ENCODE peak calls at places on chromosomes 13 and 19, in ten cellular contexts. W is epithelial cell of esophagus; V is RCC 7860; O is CD8-positive, alpha-beta memory T cell; Y is CD4-positive, alpha-beta memory T cell; S is A673; T is nephron progenitor cell; N is activated effector memory CD4-positive, alpha-beta T cell treated with Interleukin-2 at 50 U/mL for 16 hours; L is activated T-helper 1 cell treated with Interleukin-2 at 50 U/mL for 16 hours; R is fibroblast of mammary gland. X is an unnamed sample.
A peak's percentile ranks its signal among the peaks of the same experiment; 100 is the strongest.

GRCh38 chr13:40981361-40981760 is 37.8 kb downstream of the ELF1 start:
- DNase-seq in W (no peak), V (no peak), O (no peak), Y (peak; percentile 47), S (peak; percentile 66), T (no peak), N (no peak), L (no peak), R (peak; percentile 26), X (no peak)

GRCh38 chr19:50705422-50706019 is 14.1 kb downstream of the SHANK1 start:
- DNase-seq in W (peak; percentile 34), V (peak; percentile 45), O (no peak), Y (no peak), S (peak; percentile 92), T (peak; percentile 53), N (no peak), L (no peak), R (peak; percentile 73), X (peak; percentile 82)

GRCh38 chr19:6761053-6761676 is 6.1 kb downstream of the SH2D3A start:
- DNase-seq in W (no peak), V (no peak), O (no peak), Y (no peak), S (peak; percentile 70), T (no peak), N (no peak), L (no peak), R (no peak), X (peak; percentile 55)

GRCh38 chr19:1167687-1168561 is 6.1 kb downstream of the SBNO2 start:
- DNase-seq in W (peak; percentile 49), V (peak; percentile 44), O (no peak), Y (no peak), S (no peak), T (no peak), N (no peak), L (no peak), R (no peak), X (no peak)

GRCh38 chr19:54525636-54526035 is 23.0 kb downstream of the LAIR2 start:
- DNase-seq in W (no peak), V (no peak), O (no peak), Y (no peak), S (no peak), T (no peak), N (no peak), L (no peak), R (no peak), X (no peak)

GRCh38 chr13:51465124-51465523 is 12.3 kb upstream of the INTS6 start:
- DNase-seq in W (no peak), V (no peak), O (no peak), Y (no peak), S (no peak), T (no peak), N (no peak), L (no peak), R (no peak), X (no peak)

GRCh38 chr19:42553292-42554045 is 25.2 kb upstream of the CEACAM1 start:
- DNase-seq in W (peak; percentile 13), V (peak; percentile 45), O (no peak), Y (no peak), S (no peak), T (no peak), N (no peak), L (no peak), R (peak; percentile 82), X (no peak)

GRCh38 chr19:23351806-23352205 is 43.5 kb downstream of the ZNF91 start:
- DNase-seq in W (no peak), V (no peak), O (no peak), Y (no peak), S (no peak), T (no peak), N (no peak), L (no peak), R (no peak), X (no peak)

GRCh38 chr13:97011446-97012131 is 17.3 kb upstream of the OXGR1 start:
- DNase-seq in W (no peak), V (no peak), O (no peak), Y (no peak), S (no peak), T (no peak), N (no peak), L (no peak), R (no peak), X (no peak)

GRCh38 chr19:45164577-45165335 is 4.0 kb upstream of the NKPD1 start:
- DNase-seq in W (peak; percentile 85), V (peak; percentile 48), O (peak; percentile 45), Y (peak; percentile 48), S (no peak), T (peak; percentile 46), N (peak; percentile 42), L (peak; percentile 17), R (peak; percentile 55), X (peak; percentile 90)

GRCh38 chr13:112144616-112145220 is 77.8 kb downstream of the SOX1 start:
- DNase-seq in W (no peak), V (peak; percentile 14), O (no peak), Y (no peak), S (no peak), T (no peak), N (no peak), L (no peak), R (no peak), X (no peak)

GRCh38 chr19:10501971-10502523 is 1.1 kb downstream of the KEAP1 start:
- DNase-seq in W (peak; percentile 19), V (peak; percentile 31), O (no peak), Y (no peak), S (peak; percentile 40), T (peak; percentile 61), N (peak; percentile 7), L (peak; percentile 10), R (no peak), X (peak; percentile 78)

GRCh38 chr13:96052655-96053002 is 572 bp downstream of the UGGT2 start:
- DNase-seq in W (peak; percentile 71), V (peak; percentile 43), O (no peak), Y (no peak), S (peak; percentile 58), T (no peak), N (no peak), L (no peak), R (peak; percentile 82), X (no peak)

GRCh38 chr19:16496613-16496983 is 404 bp downstream of the C19orf44 start:
- DNase-seq in W (peak; percentile 56), V (peak; percentile 20), O (no peak), Y (no peak), S (peak; percentile 38), T (no peak), N (no peak), L (no peak), R (peak; percentile 69), X (no peak)

GRCh38 chr13:66994097-66994496 is 236.0 kb downstream of the PCDH9 start:
- DNase-seq in W (peak; percentile 65), V (peak; percentile 40), O (no peak), Y (no peak), S (peak; percentile 75), T (peak; percentile 75), N (no peak), L (no peak), R (peak; percentile 50), X (peak; percentile 32)

GRCh38 chr19:28504139-28504538 is 708.8 kb downstream of the UQCRFS1 start:
- DNase-seq in W (no peak), V (no peak), O (no peak), Y (no peak), S (no peak), T (no peak), N (no peak), L (no peak), R (no peak), X (no peak)

GRCh38 chr19:13621413-13621812 is 115.1 kb upstream of the CACNA1A start:
- DNase-seq in W (peak; percentile 78), V (peak; percentile 99), O (no peak), Y (no peak), S (peak; percentile 52), T (no peak), N (no peak), L (no peak), R (peak; percentile 97), X (no peak)

GRCh38 chr13:20159646-20160345 is 1.1 kb downstream of the GJA3 start:
- DNase-seq in W (no peak), V (no peak), O (no peak), Y (no peak), S (peak; percentile 45), T (no peak), N (no peak), L (no peak), R (peak; percentile 22), X (no peak)

GRCh38 chr13:24050292-24050711 is 110.2 kb upstream of the SPATA13 start:
- DNase-seq in W (peak; percentile 76), V (no peak), O (no peak), Y (no peak), S (peak; percentile 28), T (no peak), N (no peak), L (no peak), R (peak; percentile 81), X (no peak)

GRCh38 chr13:65965496-65965895 is 1264.6 kb downstream of the PCDH9 start:
- DNase-seq in W (peak; percentile 68), V (no peak), O (no peak), Y (no peak), S (no peak), T (no peak), N (no peak), L (no peak), R (peak; percentile 81), X (no peak)

GRCh38 chr19:9986787-9987281 is 23.5 kb downstream of the COL5A3 start:
- DNase-seq in W (no peak), V (no peak), O (no peak), Y (no peak), S (no peak), T (no peak), N (no peak), L (no peak), R (peak; percentile 69), X (no peak)

GRCh38 chr13:26051231-26052135 is at the start of gene SHISA2:
- DNase-seq in W (peak; percentile 76), V (peak; percentile 25), O (no peak), Y (no peak), S (peak; percentile 65), T (peak; percentile 69), N (no peak), L (peak; percentile 33), R (peak; percentile 17), X (peak; percentile 46)

GRCh38 chr19:41755328-41755913 is at the start of gene CEACAM6:
- DNase-seq in W (no peak), V (no peak), O (no peak), Y (no peak), S (no peak), T (no peak), N (no peak), L (no peak), R (no peak), X (no peak)

GRCh38 chr19:31064486-31064885 is 284.8 kb downstream of the TSHZ3 start:
- DNase-seq in W (peak; percentile 22), V (peak; percentile 86), O (no peak), Y (no peak), S (no peak), T (no peak), N (no peak), L (no peak), R (no peak), X (no peak)

GRCh38 chr13:26061947-26062346 is 10.1 kb upstream of the SHISA2 start:
- DNase-seq in W (peak; percentile 88), V (peak; percentile 94), O (no peak), Y (no peak), S (no peak), T (no peak), N (no peak), L (no peak), R (peak; percentile 33), X (no peak)

GRCh38 chr19:54554006-54554405 is 19.6 kb upstream of the LILRA2 start:
- DNase-seq in W (no peak), V (no peak), O (no peak), Y (no peak), S (no peak), T (no peak), N (no peak), L (no peak), R (no peak), X (no peak)

GRCh38 chr19:1668339-1669123 is 16.1 kb upstream of the TCF3 start:
- DNase-seq in W (no peak), V (no peak), O (no peak), Y (no peak), S (no peak), T (peak; percentile 41), N (no peak), L (no peak), R (no peak), X (peak; percentile 72)

GRCh38 chr19:44689290-44690130 is 9.4 kb upstream of the CEACAM16 start:
- DNase-seq in W (peak; percentile 76), V (peak; percentile 21), O (peak; percentile 47), Y (peak; percentile 66), S (peak; percentile 76), T (peak; percentile 94), N (peak; percentile 57), L (peak; percentile 58), R (peak; percentile 64), X (peak; percentile 77)

X was measured in GM13976.